ENCODE peak calls at places on chromosomes 1 and 21, in four cellular contexts. One of them, this sample, is unnamed.

GRCh38 chr1:86517336-86517735 is 29.5 kb upstream of the CLCA4 start:
- DNase-seq in Panc1: no peak
- DNase-seq in aorta: no peak
- DNase-seq in myocyte: no peak
- DNase-seq in this sample: no peak

GRCh38 chr1:9198538-9199361 is 35.8 kb upstream of the H6PD start:
- DNase-seq in aorta: peak
- DNase-seq in myocyte: peak
- DNase-seq in Panc1: no peak
- DNase-seq in this sample: no peak

GRCh38 chr1:11882814-11883538 is 24.2 kb upstream of the NPPB start:
- DNase-seq in aorta: no peak
- DNase-seq in myocyte: no peak
- DNase-seq in Panc1: no peak
- DNase-seq in this sample: no peak

GRCh38 chr1:17826165-17826488 is 71.0 kb downstream of the ACTL8 start:
- DNase-seq in myocyte: no peak
- DNase-seq in Panc1: no peak
- DNase-seq in aorta: peak
- DNase-seq in this sample: peak

GRCh38 chr1:197920345-197921117 is 3.4 kb downstream of the LHX9 start:
- DNase-seq in myocyte: no peak
- DNase-seq in aorta: no peak
- DNase-seq in Panc1: no peak
- DNase-seq in this sample: no peak

GRCh38 chr1:58785424-58786058 is 1.7 kb upstream of the JUN start:
- DNase-seq in Panc1: no peak
- DNase-seq in aorta: no peak
- DNase-seq in myocyte: peak
- DNase-seq in this sample: peak

GRCh38 chr1:53349369-53349705 is 21.5 kb upstream of the LRP8 start:
- DNase-seq in aorta: no peak
- DNase-seq in Panc1: no peak
- DNase-seq in myocyte: no peak
- DNase-seq in this sample: peak

GRCh38 chr1:17027900-17028299 is 16.2 kb upstream of the ATP13A2 start:
- DNase-seq in Panc1: no peak
- DNase-seq in aorta: no peak
- DNase-seq in myocyte: no peak
- DNase-seq in this sample: no peak

GRCh38 chr21:14382486-14382834 is 486 bp downstream of the HSPA13 start:
- DNase-seq in aorta: peak
- DNase-seq in myocyte: no peak
- DNase-seq in Panc1: no peak
- DNase-seq in this sample: peak

This sample was measured in sciatic nerve.